ENCODE peak calls at places on chromosome 5, in four cellular contexts. One of them, this sample, is unnamed.

GRCh38 chr5:134018154-134018985 is 13.6 kb upstream of the VDAC1 start:
- DNase-seq in GM18507: no peak
- DNase-seq in stimulated activated CD4-positive, alpha-beta T cell treated with anti-CD3 and anti-CD28 coated beads, TNF-alpha, amount 100 ng/mL, for 24 hours: no peak
- DNase-seq in ureter: no peak
- DNase-seq in this sample: no peak

GRCh38 chr5:102681403-102681983 is 73.6 kb upstream of the PAM start:
- DNase-seq in GM18507: peak
- DNase-seq in stimulated activated CD4-positive, alpha-beta T cell treated with anti-CD3 and anti-CD28 coated beads, TNF-alpha, amount 100 ng/mL, for 24 hours: peak
- DNase-seq in ureter: peak
- DNase-seq in this sample: no peak

GRCh38 chr5:56327810-56328209 is 94.7 kb upstream of the ANKRD55 start:
- DNase-seq in GM18507: no peak
- DNase-seq in stimulated activated CD4-positive, alpha-beta T cell treated with anti-CD3 and anti-CD28 coated beads, TNF-alpha, amount 100 ng/mL, for 24 hours: peak
- DNase-seq in ureter: no peak
- DNase-seq in this sample: no peak

GRCh38 chr5:157948738-157949410 is 89.9 kb upstream of the CLINT1 start:
- DNase-seq in GM18507: peak
- DNase-seq in stimulated activated CD4-positive, alpha-beta T cell treated with anti-CD3 and anti-CD28 coated beads, TNF-alpha, amount 100 ng/mL, for 24 hours: peak
- DNase-seq in ureter: peak
- DNase-seq in this sample: peak

GRCh38 chr5:161105563-161105962 is 253.6 kb upstream of the ATP10B start:
- DNase-seq in GM18507: no peak
- DNase-seq in stimulated activated CD4-positive, alpha-beta T cell treated with anti-CD3 and anti-CD28 coated beads, TNF-alpha, amount 100 ng/mL, for 24 hours: no peak
- DNase-seq in ureter: no peak
- DNase-seq in this sample: peak

GRCh38 chr5:151742870-151743294 is 15.5 kb downstream of the ATOX1 start:
- DNase-seq in GM18507: no peak
- DNase-seq in stimulated activated CD4-positive, alpha-beta T cell treated with anti-CD3 and anti-CD28 coated beads, TNF-alpha, amount 100 ng/mL, for 24 hours: no peak
- DNase-seq in ureter: peak
- DNase-seq in this sample: peak

GRCh38 chr5:10702040-10702629 is 58.9 kb downstream of the DAP start:
- DNase-seq in GM18507: no peak
- DNase-seq in stimulated activated CD4-positive, alpha-beta T cell treated with anti-CD3 and anti-CD28 coated beads, TNF-alpha, amount 100 ng/mL, for 24 hours: no peak
- DNase-seq in ureter: peak
- DNase-seq in this sample: no peak

GRCh38 chr5:96573513-96573894 is 88.7 kb upstream of the CAST start:
- DNase-seq in GM18507: no peak
- DNase-seq in stimulated activated CD4-positive, alpha-beta T cell treated with anti-CD3 and anti-CD28 coated beads, TNF-alpha, amount 100 ng/mL, for 24 hours: no peak
- DNase-seq in ureter: no peak
- DNase-seq in this sample: no peak

GRCh38 chr5:141050622-141051525 is at the start of gene PCDHB1:
- DNase-seq in GM18507: no peak
- DNase-seq in stimulated activated CD4-positive, alpha-beta T cell treated with anti-CD3 and anti-CD28 coated beads, TNF-alpha, amount 100 ng/mL, for 24 hours: no peak
- DNase-seq in ureter: no peak
- DNase-seq in this sample: no peak

GRCh38 chr5:66164044-66164790 is 20.1 kb downstream of the SREK1 start:
- DNase-seq in GM18507: no peak
- DNase-seq in stimulated activated CD4-positive, alpha-beta T cell treated with anti-CD3 and anti-CD28 coated beads, TNF-alpha, amount 100 ng/mL, for 24 hours: no peak
- DNase-seq in ureter: no peak
- DNase-seq in this sample: no peak

GRCh38 chr5:53038196-53038847 is 49.2 kb downstream of the ITGA2 start:
- DNase-seq in GM18507: no peak
- DNase-seq in stimulated activated CD4-positive, alpha-beta T cell treated with anti-CD3 and anti-CD28 coated beads, TNF-alpha, amount 100 ng/mL, for 24 hours: no peak
- DNase-seq in ureter: no peak
- DNase-seq in this sample: no peak

GRCh38 chr5:112983307-112983811 is 6.8 kb downstream of the DCP2 start:
- DNase-seq in GM18507: no peak
- DNase-seq in stimulated activated CD4-positive, alpha-beta T cell treated with anti-CD3 and anti-CD28 coated beads, TNF-alpha, amount 100 ng/mL, for 24 hours: no peak
- DNase-seq in ureter: no peak
- DNase-seq in this sample: no peak

GRCh38 chr5:91541696-91542095 is 158.6 kb upstream of the ARRDC3 start:
- DNase-seq in GM18507: no peak
- DNase-seq in stimulated activated CD4-positive, alpha-beta T cell treated with anti-CD3 and anti-CD28 coated beads, TNF-alpha, amount 100 ng/mL, for 24 hours: no peak
- DNase-seq in ureter: no peak
- DNase-seq in this sample: no peak

GRCh38 chr5:34731435-34732232 is 75.5 kb downstream of the RAI14 start:
- DNase-seq in GM18507: no peak
- DNase-seq in stimulated activated CD4-positive, alpha-beta T cell treated with anti-CD3 and anti-CD28 coated beads, TNF-alpha, amount 100 ng/mL, for 24 hours: no peak
- DNase-seq in ureter: no peak
- DNase-seq in this sample: no peak

GRCh38 chr5:14702238-14702839 is 37.8 kb downstream of the OTULIN start:
- DNase-seq in GM18507: no peak
- DNase-seq in stimulated activated CD4-positive, alpha-beta T cell treated with anti-CD3 and anti-CD28 coated beads, TNF-alpha, amount 100 ng/mL, for 24 hours: no peak
- DNase-seq in ureter: no peak
- DNase-seq in this sample: no peak

GRCh38 chr5:137119321-137119720 is 379.8 kb downstream of the SPOCK1 start:
- DNase-seq in GM18507: no peak
- DNase-seq in stimulated activated CD4-positive, alpha-beta T cell treated with anti-CD3 and anti-CD28 coated beads, TNF-alpha, amount 100 ng/mL, for 24 hours: no peak
- DNase-seq in ureter: no peak
- DNase-seq in this sample: no peak

GRCh38 chr5:167565555-167565954 is 725.9 kb upstream of the WWC1 start:
- DNase-seq in GM18507: no peak
- DNase-seq in stimulated activated CD4-positive, alpha-beta T cell treated with anti-CD3 and anti-CD28 coated beads, TNF-alpha, amount 100 ng/mL, for 24 hours: no peak
- DNase-seq in ureter: no peak
- DNase-seq in this sample: no peak

GRCh38 chr5:370959-371810 is 49.7 kb downstream of the AHRR start:
- DNase-seq in GM18507: no peak
- DNase-seq in stimulated activated CD4-positive, alpha-beta T cell treated with anti-CD3 and anti-CD28 coated beads, TNF-alpha, amount 100 ng/mL, for 24 hours: no peak
- DNase-seq in ureter: peak
- DNase-seq in this sample: no peak

GRCh38 chr5:1336106-1336561 is 8.8 kb downstream of the CLPTM1L start:
- DNase-seq in GM18507: no peak
- DNase-seq in stimulated activated CD4-positive, alpha-beta T cell treated with anti-CD3 and anti-CD28 coated beads, TNF-alpha, amount 100 ng/mL, for 24 hours: no peak
- DNase-seq in ureter: no peak
- DNase-seq in this sample: no peak

GRCh38 chr5:1642621-1643061 is 118.9 kb upstream of the LPCAT1 start:
- DNase-seq in GM18507: no peak
- DNase-seq in stimulated activated CD4-positive, alpha-beta T cell treated with anti-CD3 and anti-CD28 coated beads, TNF-alpha, amount 100 ng/mL, for 24 hours: no peak
- DNase-seq in ureter: no peak
- DNase-seq in this sample: no peak

GRCh38 chr5:94777163-94777885 is 158.9 kb downstream of the SLF1 start:
- DNase-seq in GM18507: no peak
- DNase-seq in stimulated activated CD4-positive, alpha-beta T cell treated with anti-CD3 and anti-CD28 coated beads, TNF-alpha, amount 100 ng/mL, for 24 hours: no peak
- DNase-seq in ureter: no peak
- DNase-seq in this sample: no peak

GRCh38 chr5:83488821-83489220 is 17.3 kb downstream of the VCAN start:
- DNase-seq in GM18507: no peak
- DNase-seq in stimulated activated CD4-positive, alpha-beta T cell treated with anti-CD3 and anti-CD28 coated beads, TNF-alpha, amount 100 ng/mL, for 24 hours: no peak
- DNase-seq in ureter: no peak
- DNase-seq in this sample: no peak

GRCh38 chr5:657570-657969 is 35.6 kb downstream of the TPPP start:
- DNase-seq in GM18507: no peak
- DNase-seq in stimulated activated CD4-positive, alpha-beta T cell treated with anti-CD3 and anti-CD28 coated beads, TNF-alpha, amount 100 ng/mL, for 24 hours: no peak
- DNase-seq in ureter: no peak
- DNase-seq in this sample: no peak

GRCh38 chr5:144333336-144333920 is 162.8 kb downstream of the KCTD16 start:
- DNase-seq in GM18507: no peak
- DNase-seq in stimulated activated CD4-positive, alpha-beta T cell treated with anti-CD3 and anti-CD28 coated beads, TNF-alpha, amount 100 ng/mL, for 24 hours: no peak
- DNase-seq in ureter: no peak
- DNase-seq in this sample: no peak

GRCh38 chr5:88049156-88049555 is 219.5 kb downstream of the TMEM161B start:
- DNase-seq in GM18507: no peak
- DNase-seq in stimulated activated CD4-positive, alpha-beta T cell treated with anti-CD3 and anti-CD28 coated beads, TNF-alpha, amount 100 ng/mL, for 24 hours: no peak
- DNase-seq in ureter: no peak
- DNase-seq in this sample: no peak

GRCh38 chr5:143074414-143074996 is 304.3 kb downstream of the ARHGAP26 start:
- DNase-seq in GM18507: no peak
- DNase-seq in stimulated activated CD4-positive, alpha-beta T cell treated with anti-CD3 and anti-CD28 coated beads, TNF-alpha, amount 100 ng/mL, for 24 hours: no peak
- DNase-seq in ureter: no peak
- DNase-seq in this sample: no peak

GRCh38 chr5:83396662-83397061 is 74.9 kb upstream of the VCAN start:
- DNase-seq in GM18507: no peak
- DNase-seq in stimulated activated CD4-positive, alpha-beta T cell treated with anti-CD3 and anti-CD28 coated beads, TNF-alpha, amount 100 ng/mL, for 24 hours: no peak
- DNase-seq in ureter: no peak
- DNase-seq in this sample: no peak

GRCh38 chr5:116571568-116572321 is 2.9 kb downstream of the SEMA6A start:
- DNase-seq in GM18507: no peak
- DNase-seq in stimulated activated CD4-positive, alpha-beta T cell treated with anti-CD3 and anti-CD28 coated beads, TNF-alpha, amount 100 ng/mL, for 24 hours: no peak
- DNase-seq in ureter: no peak
- DNase-seq in this sample: no peak

GRCh38 chr5:107680099-107680498 is 9.4 kb upstream of the EFNA5 start:
- DNase-seq in GM18507: no peak
- DNase-seq in stimulated activated CD4-positive, alpha-beta T cell treated with anti-CD3 and anti-CD28 coated beads, TNF-alpha, amount 100 ng/mL, for 24 hours: no peak
- DNase-seq in ureter: no peak
- DNase-seq in this sample: no peak